ENCODE peak calls at places on chromosomes 3 and 15, in five cellular contexts. One of them, this sample, is unnamed.

GRCh38 chr3:78737988-78738387 is 1029.8 kb downstream of the ROBO1 start:
- DNase-seq in H1: no peak
- DNase-seq in A549: no peak
- DNase-seq in IMR-90: no peak
- DNase-seq in HepG2: no peak
- DNase-seq in this sample: no peak

GRCh38 chr3:58392191-58392590 is 41.4 kb downstream of the PDHB start:
- DNase-seq in H1: no peak
- DNase-seq in IMR-90: no peak
- DNase-seq in A549: no peak
- DNase-seq in HepG2: peak
- DNase-seq in this sample: no peak

GRCh38 chr3:127044996-127045395 is 62.1 kb downstream of the PLXNA1 start:
- DNase-seq in HepG2: no peak
- DNase-seq in H1: no peak
- DNase-seq in IMR-90: peak
- DNase-seq in A549: peak
- DNase-seq in this sample: peak

GRCh38 chr3:69385723-69386483 is at the start of gene FRMD4B:
- DNase-seq in HepG2: peak
- DNase-seq in IMR-90: no peak
- DNase-seq in H1: no peak
- DNase-seq in A549: peak
- DNase-seq in this sample: no peak

GRCh38 chr3:71771884-71772283 is 13.1 kb downstream of the PROK2 start:
- DNase-seq in H1: no peak
- DNase-seq in IMR-90: no peak
- DNase-seq in HepG2: no peak
- DNase-seq in A549: no peak
- DNase-seq in this sample: no peak

GRCh38 chr15:58403581-58403980 is 28.2 kb upstream of the LIPC start:
- DNase-seq in H1: no peak
- DNase-seq in HepG2: no peak
- DNase-seq in IMR-90: no peak
- DNase-seq in A549: no peak
- DNase-seq in this sample: no peak

GRCh38 chr3:73759290-73759689 is 134.5 kb upstream of the PDZRN3 start:
- DNase-seq in H1: no peak
- DNase-seq in HepG2: no peak
- DNase-seq in IMR-90: no peak
- DNase-seq in A549: no peak
- DNase-seq in this sample: no peak

GRCh38 chr15:28084547-28084946 is 14.6 kb downstream of the OCA2 start:
- DNase-seq in A549: peak
- DNase-seq in H1: no peak
- DNase-seq in HepG2: no peak
- DNase-seq in IMR-90: no peak
- DNase-seq in this sample: no peak

GRCh38 chr3:138941259-138941885 is 5.6 kb downstream of the FOXL2 start:
- DNase-seq in A549: peak
- DNase-seq in IMR-90: peak
- DNase-seq in HepG2: peak
- DNase-seq in H1: no peak
- DNase-seq in this sample: peak

GRCh38 chr3:138400651-138401070 is 33.8 kb upstream of the ESYT3 start:
- DNase-seq in A549: no peak
- DNase-seq in HepG2: peak
- DNase-seq in IMR-90: no peak
- DNase-seq in H1: no peak
- DNase-seq in this sample: no peak

GRCh38 chr3:146550743-146551510 is 6.5 kb upstream of the PLSCR1 start:
- DNase-seq in A549: peak
- DNase-seq in H1: no peak
- DNase-seq in HepG2: no peak
- DNase-seq in IMR-90: peak
- DNase-seq in this sample: peak

GRCh38 chr15:49627407-49627877 is 6.6 kb downstream of the DTWD1 start:
- DNase-seq in IMR-90: peak
- DNase-seq in H1: no peak
- DNase-seq in HepG2: peak
- DNase-seq in A549: peak
- DNase-seq in this sample: no peak

GRCh38 chr3:111903067-111903511 is 44.0 kb downstream of the PHLDB2 start:
- DNase-seq in HepG2: no peak
- DNase-seq in IMR-90: peak
- DNase-seq in H1: no peak
- DNase-seq in A549: peak
- DNase-seq in this sample: no peak

GRCh38 chr15:66008920-66009572 is 139.8 kb downstream of the RAB11A start:
- DNase-seq in IMR-90: no peak
- DNase-seq in H1: no peak
- DNase-seq in A549: peak
- DNase-seq in HepG2: no peak
- DNase-seq in this sample: peak

GRCh38 chr3:8001712-8002111 is 499.9 kb upstream of the LMCD1 start:
- DNase-seq in A549: no peak
- DNase-seq in H1: no peak
- DNase-seq in IMR-90: no peak
- DNase-seq in HepG2: no peak
- DNase-seq in this sample: no peak

GRCh38 chr3:10417849-10418248 is 87.5 kb downstream of the ATP2B2 start:
- DNase-seq in HepG2: peak
- DNase-seq in A549: peak
- DNase-seq in H1: no peak
- DNase-seq in IMR-90: peak
- DNase-seq in this sample: peak

GRCh38 chr3:124084398-124084881 is 92.5 kb upstream of the ROPN1 start:
- DNase-seq in H1: no peak
- DNase-seq in IMR-90: peak
- DNase-seq in HepG2: no peak
- DNase-seq in A549: no peak
- DNase-seq in this sample: no peak

GRCh38 chr3:61908344-61908743 is 347.0 kb downstream of the PTPRG start:
- DNase-seq in HepG2: no peak
- DNase-seq in H1: no peak
- DNase-seq in IMR-90: peak
- DNase-seq in A549: no peak
- DNase-seq in this sample: no peak

GRCh38 chr3:41592753-41593152 is 369.1 kb downstream of the ULK4 start:
- DNase-seq in A549: no peak
- DNase-seq in HepG2: no peak
- DNase-seq in H1: no peak
- DNase-seq in IMR-90: no peak
- DNase-seq in this sample: no peak

GRCh38 chr3:52468336-52468735 is 12.9 kb downstream of the NISCH start:
- DNase-seq in H1: no peak
- DNase-seq in HepG2: no peak
- DNase-seq in A549: no peak
- DNase-seq in IMR-90: no peak
- DNase-seq in this sample: no peak

GRCh38 chr3:134480546-134480945 is 5.2 kb downstream of the ANAPC13 start:
- DNase-seq in IMR-90: no peak
- DNase-seq in A549: no peak
- DNase-seq in HepG2: no peak
- DNase-seq in H1: no peak
- DNase-seq in this sample: no peak

GRCh38 chr15:47983533-47983932 is 137.3 kb upstream of the SLC24A5 start:
- DNase-seq in A549: no peak
- DNase-seq in IMR-90: no peak
- DNase-seq in HepG2: no peak
- DNase-seq in H1: no peak
- DNase-seq in this sample: no peak

GRCh38 chr3:195094211-195094921 is 176.6 kb downstream of the XXYLT1 start:
- DNase-seq in H1: no peak
- DNase-seq in HepG2: no peak
- DNase-seq in A549: no peak
- DNase-seq in IMR-90: no peak
- DNase-seq in this sample: no peak

GRCh38 chr3:20645340-20645739 is 459.3 kb upstream of the SGO1 start:
- DNase-seq in HepG2: no peak
- DNase-seq in IMR-90: peak
- DNase-seq in H1: no peak
- DNase-seq in A549: no peak
- DNase-seq in this sample: no peak

GRCh38 chr3:16512435-16513140 is 911 bp downstream of the RFTN1 start:
- DNase-seq in IMR-90: no peak
- DNase-seq in HepG2: no peak
- DNase-seq in A549: no peak
- DNase-seq in H1: no peak
- DNase-seq in this sample: no peak

GRCh38 chr3:8386221-8386620 is 115.4 kb upstream of the LMCD1 start:
- DNase-seq in H1: no peak
- DNase-seq in HepG2: no peak
- DNase-seq in IMR-90: peak
- DNase-seq in A549: no peak
- DNase-seq in this sample: no peak

GRCh38 chr15:75452364-75452967 is 976 bp upstream of the SIN3A start:
- DNase-seq in H1: no peak
- DNase-seq in A549: peak
- DNase-seq in IMR-90: peak
- DNase-seq in HepG2: peak
- DNase-seq in this sample: peak

GRCh38 chr3:46970391-46971091 is 6.0 kb downstream of the CCDC12 start:
- DNase-seq in H1: no peak
- DNase-seq in HepG2: peak
- DNase-seq in IMR-90: no peak
- DNase-seq in A549: peak
- DNase-seq in this sample: no peak

GRCh38 chr3:47370887-47371697 is 9.7 kb upstream of the PTPN23 start:
- DNase-seq in A549: no peak
- DNase-seq in HepG2: no peak
- DNase-seq in H1: no peak
- DNase-seq in IMR-90: no peak
- DNase-seq in this sample: peak

GRCh38 chr15:29472901-29473423 is 203.3 kb upstream of the NSMCE3 start:
- DNase-seq in H1: no peak
- DNase-seq in A549: no peak
- DNase-seq in IMR-90: no peak
- DNase-seq in HepG2: no peak
- DNase-seq in this sample: no peak

GRCh38 chr15:29471757-29472156 is 202.1 kb upstream of the NSMCE3 start:
- DNase-seq in A549: no peak
- DNase-seq in HepG2: no peak
- DNase-seq in H1: no peak
- DNase-seq in IMR-90: no peak
- DNase-seq in this sample: no peak

GRCh38 chr15:29470311-29470710 is 200.7 kb upstream of the NSMCE3 start:
- DNase-seq in A549: no peak
- DNase-seq in H1: no peak
- DNase-seq in IMR-90: no peak
- DNase-seq in HepG2: no peak
- DNase-seq in this sample: no peak

GRCh38 chr15:29470794-29471193 is 201.2 kb upstream of the NSMCE3 start:
- DNase-seq in HepG2: no peak
- DNase-seq in IMR-90: no peak
- DNase-seq in H1: no peak
- DNase-seq in A549: peak
- DNase-seq in this sample: no peak

GRCh38 chr15:29471306-29471705 is 201.7 kb upstream of the NSMCE3 start:
- DNase-seq in A549: no peak
- DNase-seq in IMR-90: no peak
- DNase-seq in H1: no peak
- DNase-seq in HepG2: no peak
- DNase-seq in this sample: no peak
- TF ChIP-seq MAFK in A549: no peak
- TF ChIP-seq MAFK in IMR-90: no peak
- TF ChIP-seq MAFK in H1: no peak
- TF ChIP-seq MAFK in HepG2: no peak
- TF ChIP-seq MAFK in this sample: no peak

DNA sequence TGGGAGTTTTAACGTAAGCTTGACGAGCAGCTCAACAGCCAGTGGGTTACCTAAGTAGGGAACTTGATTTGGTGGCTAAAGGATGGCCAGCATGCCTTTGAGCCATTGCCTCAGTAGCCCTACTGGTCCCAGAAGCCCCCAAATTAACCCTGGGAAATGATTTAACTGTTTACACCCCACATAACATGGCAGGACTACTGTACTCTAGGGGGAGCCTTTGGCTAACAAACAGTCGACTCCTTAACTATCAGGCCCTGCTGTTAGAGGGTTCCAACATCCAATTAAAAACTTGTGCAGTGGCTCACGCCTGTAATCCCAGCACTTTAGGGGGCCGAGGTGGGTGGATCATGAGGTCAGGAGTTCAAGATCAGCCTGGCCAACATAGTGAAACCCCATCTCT is 9.4 kb upstream of the SMCO1 start:
- DNase-seq in H1: no peak
- DNase-seq in A549: no peak
- DNase-seq in IMR-90: peak
- DNase-seq in HepG2: no peak
- DNase-seq in this sample: peak
- TF ChIP-seq MAFK in H1: no peak
- TF ChIP-seq MAFK in A549: no peak
- TF ChIP-seq MAFK in IMR-90: no peak
- TF ChIP-seq MAFK in HepG2: no peak
- TF ChIP-seq MAFK in this sample: no peak

DNA sequence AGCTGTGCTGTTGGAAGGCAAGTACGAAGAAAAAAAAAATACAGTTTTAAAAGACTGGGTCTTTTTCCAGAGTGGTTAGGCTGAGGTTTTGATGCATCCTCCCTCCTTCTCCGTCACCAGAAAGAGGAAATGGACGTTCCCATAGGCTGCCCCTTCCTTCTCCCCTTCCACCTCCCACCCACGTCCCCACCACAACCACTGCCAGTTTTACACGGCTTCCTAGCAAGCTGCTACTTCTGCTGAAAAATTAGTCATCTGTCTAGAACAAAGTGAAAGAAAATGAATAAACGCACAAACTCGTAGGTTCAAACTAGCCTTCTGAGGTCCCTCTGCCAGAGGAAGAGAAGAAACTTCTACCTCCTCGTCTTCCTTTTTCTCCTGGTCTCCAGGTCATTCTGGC is 71.6 kb upstream of the RPL35A start:
- DNase-seq in IMR-90: no peak
- DNase-seq in HepG2: no peak
- DNase-seq in H1: no peak
- DNase-seq in A549: no peak
- DNase-seq in this sample: no peak
- TF ChIP-seq MAFK in IMR-90: no peak
- TF ChIP-seq MAFK in HepG2: no peak
- TF ChIP-seq MAFK in H1: no peak
- TF ChIP-seq MAFK in A549: no peak
- TF ChIP-seq MAFK in this sample: no peak

DNA sequence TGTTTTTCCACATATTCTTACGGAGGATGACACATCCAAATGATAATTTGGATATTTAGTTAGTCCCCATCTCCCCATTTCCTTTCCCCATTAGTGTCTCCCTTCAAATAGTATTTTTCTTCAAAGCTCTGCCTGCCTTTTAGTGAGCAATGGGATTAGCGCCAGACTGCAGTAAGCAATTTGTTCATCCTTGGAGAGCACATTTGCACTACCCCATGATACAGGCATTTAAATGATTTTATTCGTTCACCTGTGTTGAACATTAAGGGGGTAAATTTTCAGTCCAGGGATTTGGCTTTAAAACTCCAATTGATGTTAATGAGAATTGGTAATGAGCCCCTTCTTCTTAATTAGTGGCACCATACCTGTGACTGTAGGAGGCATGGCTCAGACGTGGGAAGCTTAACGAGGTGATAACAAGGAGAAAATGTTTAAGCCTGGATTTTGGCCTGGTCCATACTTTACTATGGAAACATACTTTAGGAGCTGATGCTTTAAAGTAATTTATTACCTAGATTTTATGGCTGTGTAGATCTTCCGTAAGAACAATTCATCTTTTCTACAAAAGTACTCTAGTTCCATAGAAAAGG is 161.4 kb upstream of the NANOGP8 start:
- DNase-seq in A549: no peak
- DNase-seq in IMR-90: no peak
- DNase-seq in HepG2: no peak
- DNase-seq in H1: no peak
- DNase-seq in this sample: no peak
- TF ChIP-seq MAFK in A549: no peak
- TF ChIP-seq MAFK in IMR-90: no peak
- TF ChIP-seq MAFK in HepG2: no peak
- TF ChIP-seq MAFK in H1: no peak
- TF ChIP-seq MAFK in this sample: no peak